ENCODE peak calls at places on chromosomes 16 and 17, in four cellular contexts. X, J, T and L are unnamed samples.

GRCh38 chr17:79183221-79184158 is 108.9 kb downstream of the ENGASE start:
- DNase-seq in X (no peak), J (no peak), T (no peak), L (no peak)

GRCh38 chr16:24610421-24610765 is 71.0 kb downstream of the RBBP6 start:
- DNase-seq in X (no peak), J (no peak), T (no peak), L (peak)

GRCh38 chr17:9258115-9259020 is 237.1 kb downstream of the NTN1 start:
- DNase-seq in X (no peak), J (no peak), T (no peak), L (no peak)

GRCh38 chr17:83064732-83065659 is 14.4 kb upstream of the METRNL start:
- DNase-seq in X (no peak), J (peak), T (no peak), L (no peak)

GRCh38 chr16:1788708-1789100 is 4.8 kb downstream of the IGFALS start:
- DNase-seq in X (no peak), J (peak), T (no peak), L (no peak)

GRCh38 chr16:12675852-12676251 is 127.8 kb downstream of the CPPED1 start:
- DNase-seq in X (no peak), J (no peak), T (no peak), L (peak)

GRCh38 chr16:12462690-12463646 is 340.7 kb downstream of the CPPED1 start:
- DNase-seq in X (no peak), J (no peak), T (no peak), L (peak)

GRCh38 chr16:71214771-71215381 is 15.6 kb downstream of the HYDIN start:
- DNase-seq in X (no peak), J (no peak), T (peak), L (peak)

GRCh38 chr17:3802461-3803307 is 1.7 kb upstream of the ITGAE start:
- DNase-seq in X (no peak), J (peak), T (no peak), L (peak)

GRCh38 chr17:83173180-83173996 is 94.0 kb downstream of the METRNL start:
- DNase-seq in X (no peak), J (no peak), T (no peak), L (no peak)

GRCh38 chr16:3503513-3503912 is 2.7 kb downstream of the CLUAP1 start:
- DNase-seq in X (no peak), J (no peak), T (no peak), L (no peak)

GRCh38 chr17:17119533-17119932 is 77.3 kb downstream of the MPRIP start:
- DNase-seq in X (peak), J (no peak), T (no peak), L (peak)

GRCh38 chr16:962366-962765 is 8.4 kb downstream of the LMF1 start:
- DNase-seq in X (no peak), J (no peak), T (no peak), L (no peak)

GRCh38 chr16:86033016-86033474 is 134.1 kb downstream of the IRF8 start:
- DNase-seq in X (no peak), J (no peak), T (no peak), L (no peak)

GRCh38 chr17:5078106-5079028 is at the start of gene ZFP3:
- DNase-seq in X (peak), J (peak), T (no peak), L (peak)

GRCh38 chr16:16833165-16833564 is 454.2 kb downstream of the NPIPA7 start:
- DNase-seq in X (no peak), J (no peak), T (no peak), L (no peak)

GRCh38 chr17:13337864-13338371 is 263.8 kb downstream of the HS3ST3A1 start:
- DNase-seq in X (peak), J (peak), T (peak), L (peak)

GRCh38 chr16:4862639-4863038 is 15.4 kb downstream of the UBN1 start:
- DNase-seq in X (no peak), J (no peak), T (no peak), L (no peak)

GRCh38 chr16:88976359-88977027 is 514 bp downstream of the CBFA2T3 start:
- DNase-seq in X (no peak), J (no peak), T (no peak), L (no peak)

GRCh38 chr17:78910885-78911284 is 7.9 kb upstream of the CEP295NL start:
- DNase-seq in X (no peak), J (no peak), T (no peak), L (no peak)

GRCh38 chr17:13540546-13540945 is 61.2 kb downstream of the HS3ST3A1 start:
- DNase-seq in X (no peak), J (no peak), T (no peak), L (peak)

GRCh38 chr17:59105852-59106462 is 723 bp downstream of the TRIM37 start:
- DNase-seq in X (peak), J (peak), T (no peak), L (peak)

GRCh38 chr17:60134396-60135159 is 15.2 kb upstream of the CA4 start:
- DNase-seq in X (no peak), J (no peak), T (no peak), L (peak)

GRCh38 chr17:22303096-22303495 is 610.8 kb downstream of the KCNJ18 start:
- DNase-seq in X (no peak), J (no peak), T (no peak), L (no peak)

GRCh38 chr16:75506567-75506966 is 11.3 kb upstream of the CHST6 start:
- DNase-seq in X (no peak), J (no peak), T (peak), L (peak)

GRCh38 chr17:21539146-21539545 is 153.2 kb upstream of the KCNJ18 start:
- DNase-seq in X (no peak), J (no peak), T (no peak), L (peak)

GRCh38 chr17:66425751-66426396 is 123.5 kb downstream of the PRKCA start:
- DNase-seq in X (no peak), J (no peak), T (no peak), L (no peak)

DNA sequence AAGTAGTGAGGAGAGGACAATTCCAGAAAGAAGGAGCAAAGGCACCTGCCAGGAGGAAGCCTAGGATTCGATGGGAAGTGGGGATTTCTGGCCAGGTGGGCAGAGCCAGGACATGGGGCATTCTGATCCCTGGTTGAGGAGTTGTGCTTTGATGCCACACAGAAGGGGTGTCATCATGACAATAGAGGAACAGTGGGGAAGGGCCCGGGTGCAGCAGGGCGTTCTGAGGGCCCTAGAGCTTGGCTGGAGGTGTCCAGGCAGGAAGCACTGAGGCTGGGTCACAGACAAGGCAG is 4.3 kb downstream of the EVPLL start:
- DNase-seq in X (no peak), J (no peak), T (no peak), L (no peak)
- H3K4me3 ChIP-seq in X (no peak), J (no peak), T (no peak), L (no peak)

GRCh38 chr17:67617304-67617899 is 100.3 kb upstream of the NOL11 start:
- DNase-seq in X (no peak), J (no peak), T (no peak), L (no peak)

GRCh38 chr17:67613961-67614360 is 103.8 kb upstream of the NOL11 start:
- DNase-seq in X (no peak), J (no peak), T (no peak), L (no peak)

GRCh38 chr17:67615011-67615561 is 102.7 kb upstream of the NOL11 start:
- DNase-seq in X (no peak), J (peak), T (no peak), L (peak)

GRCh38 chr17:67619555-67619954 is 98.2 kb upstream of the NOL11 start:
- DNase-seq in X (peak), J (no peak), T (no peak), L (no peak)

GRCh38 chr17:67615736-67616135 is 102.0 kb upstream of the NOL11 start:
- DNase-seq in X (no peak), J (no peak), T (no peak), L (no peak)
- TF ChIP-seq CTCF in X (no peak), J (no peak), T (no peak), L (no peak)

GRCh38 chr17:48553190-48553547 is 8.3 kb upstream of the HOXB2 start:
- DNase-seq in X (no peak), J (no peak), T (no peak), L (no peak)

GRCh38 chr17:48550313-48551205 is 5.7 kb upstream of the HOXB2 start:
- DNase-seq in X (no peak), J (no peak), T (no peak), L (no peak)

GRCh38 chr17:48552453-48553189 is 7.7 kb upstream of the HOXB2 start:
- DNase-seq in X (no peak), J (no peak), T (no peak), L (no peak)

GRCh38 chr17:48551206-48551597 is 6.3 kb upstream of the HOXB2 start:
- DNase-seq in X (no peak), J (no peak), T (no peak), L (no peak)

DNA sequence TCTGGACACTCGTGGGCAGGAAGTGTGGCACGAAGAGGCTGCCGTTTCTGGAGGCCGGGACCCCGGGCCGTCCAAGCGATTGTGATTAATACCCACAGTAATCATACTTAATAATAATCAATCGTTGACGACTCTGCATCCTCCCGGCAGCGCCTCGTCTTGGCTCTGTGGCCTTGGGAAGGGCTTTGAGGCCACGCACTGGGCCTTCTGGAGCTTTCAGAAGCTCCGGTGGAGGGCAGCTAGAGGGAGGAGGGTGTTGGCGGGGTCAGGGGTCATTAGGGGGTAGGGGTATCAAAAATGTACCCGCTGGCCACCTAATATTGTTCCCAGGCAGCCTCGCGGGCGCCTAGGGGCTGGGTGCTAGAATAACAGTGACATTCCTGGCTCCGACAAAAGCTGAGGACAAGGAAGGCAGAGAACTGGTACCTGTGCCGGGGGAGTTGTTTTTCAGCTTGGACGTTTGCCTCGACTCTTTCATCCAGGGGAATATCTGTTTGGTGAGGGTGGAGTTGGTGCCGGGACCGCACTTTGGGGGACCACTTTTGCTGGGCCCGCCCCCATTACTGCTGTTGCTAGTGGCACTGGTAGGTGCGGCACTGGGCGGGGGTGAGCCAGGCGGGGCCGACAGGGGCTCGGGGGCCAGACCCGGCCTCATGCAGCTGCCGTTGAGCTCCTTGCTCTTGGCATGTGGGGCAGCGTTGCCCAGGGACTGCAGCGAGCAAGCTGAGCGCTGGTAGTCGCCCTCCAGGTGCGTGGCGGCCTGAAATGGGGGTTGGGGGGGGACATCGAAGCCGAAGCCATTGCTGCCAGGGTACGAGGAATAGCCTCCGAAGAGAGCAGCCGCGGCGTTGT is 6.9 kb upstream of the HOXB2 start:
- DNase-seq in X (no peak), J (no peak), T (no peak), L (no peak)
- H3K4me3 ChIP-seq in X (no peak), J (no peak), T (no peak), L (no peak)

GRCh38 chr17:56648814-56649213 is 55.3 kb downstream of the NOG start:
- DNase-seq in X (no peak), J (no peak), T (no peak), L (no peak)
- TF ChIP-seq CTCF in X (no peak), J (no peak), T (no peak), L (no peak)

DNA sequence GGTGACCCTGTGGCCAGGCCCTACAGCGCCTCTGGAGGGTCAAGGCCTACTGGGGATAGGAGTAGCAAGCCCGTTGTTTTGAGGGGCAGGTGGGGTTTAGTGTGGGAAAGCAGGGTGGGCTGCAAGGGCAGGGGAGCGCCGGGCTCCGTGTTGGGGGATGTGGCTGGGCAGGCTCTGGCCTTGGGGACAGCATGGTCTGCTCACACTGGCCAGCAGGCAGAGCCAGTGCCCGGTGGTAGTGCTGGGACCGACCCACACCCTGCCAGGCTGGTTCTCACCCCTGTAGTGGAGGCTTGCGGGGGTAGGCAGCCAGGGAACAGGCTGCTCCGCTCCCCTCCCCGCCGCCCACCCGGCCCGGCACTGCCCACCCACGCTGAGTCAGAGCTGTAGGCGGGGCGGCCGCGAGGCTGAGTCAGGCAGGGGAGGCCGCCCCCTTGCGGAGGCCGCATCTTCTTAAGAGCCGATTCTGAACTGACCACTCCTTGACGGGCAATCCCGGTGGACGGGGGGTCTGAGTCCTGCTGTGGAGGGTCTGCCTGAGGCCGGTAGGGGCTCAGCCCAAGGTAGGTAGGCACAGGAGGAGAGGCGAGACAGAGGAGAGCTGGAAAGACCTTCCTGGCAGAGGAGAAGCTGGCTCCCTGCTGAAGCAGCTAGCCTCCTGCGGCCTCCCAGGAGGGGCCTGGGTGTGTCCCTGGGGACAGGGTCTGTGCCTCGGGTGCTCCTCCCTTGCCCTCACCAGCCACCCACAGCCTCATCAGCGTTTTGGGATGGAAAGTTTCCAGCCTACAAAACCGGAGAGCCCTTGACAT is 62.4 kb downstream of the BAIAP2 start:
- DNase-seq in X (no peak), J (peak), T (peak), L (peak)
- H3K4me3 ChIP-seq in X (no peak), J (no peak), T (peak), L (peak)

GRCh38 chr16:78390070-78390469 is 290.6 kb downstream of the WWOX start:
- DNase-seq in X (no peak), J (no peak), T (no peak), L (no peak)

GRCh38 chr16:78388920-78389564 is 289.6 kb downstream of the WWOX start:
- DNase-seq in X (no peak), J (no peak), T (no peak), L (no peak)

GRCh38 chr16:78392585-78393195 is 293.2 kb downstream of the WWOX start:
- DNase-seq in X (no peak), J (no peak), T (no peak), L (no peak)

GRCh38 chr16:78386925-78387324 is 287.5 kb downstream of the WWOX start:
- DNase-seq in X (no peak), J (no peak), T (no peak), L (no peak)

DNA sequence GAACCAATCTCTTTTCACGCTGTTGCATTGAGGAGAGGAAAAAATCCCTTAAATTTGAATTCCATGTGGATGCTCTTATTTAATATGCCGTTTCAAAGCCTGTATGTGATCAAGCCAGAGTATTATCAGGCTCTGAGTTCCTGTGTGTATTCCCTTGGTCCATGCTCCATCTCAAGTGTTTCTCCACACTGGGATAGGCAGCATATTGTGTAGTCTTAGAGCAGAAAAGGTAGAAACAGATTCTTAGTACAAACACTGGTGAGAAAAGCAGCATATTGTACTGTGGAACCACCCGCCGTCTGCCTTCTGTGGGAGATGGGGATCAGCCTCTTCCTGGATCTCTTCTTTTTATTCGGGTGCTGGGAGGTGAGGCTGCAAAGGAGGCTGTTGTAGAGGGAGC is 291.4 kb downstream of the WWOX start:
- DNase-seq in X (no peak), J (no peak), T (no peak), L (no peak)
- TF ChIP-seq CTCF in X (no peak), J (no peak), T (no peak), L (no peak)

DNA sequence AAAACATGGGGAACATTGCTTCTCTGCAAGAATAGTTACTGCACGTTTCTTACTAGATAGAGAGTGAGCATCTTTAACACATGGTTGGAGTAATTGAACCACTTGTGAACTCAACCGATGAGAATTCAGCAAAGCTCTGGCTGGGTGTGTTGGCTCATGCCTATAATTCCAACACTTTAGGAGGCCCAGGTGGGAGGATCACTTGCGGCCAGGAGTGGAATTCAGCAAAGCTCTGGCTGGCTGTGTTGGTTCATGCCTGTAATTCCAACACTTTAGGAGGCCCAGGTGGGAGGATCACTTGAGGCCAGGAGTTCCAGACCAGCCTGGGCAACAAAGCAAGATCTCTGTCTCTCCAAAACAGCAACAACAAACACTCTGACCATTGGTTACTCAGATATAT is 865.9 kb downstream of the KCNJ2 start:
- DNase-seq in X (no peak), J (no peak), T (no peak), L (no peak)
- H3K4me3 ChIP-seq in X (no peak), J (no peak), T (no peak), L (no peak)

DNA sequence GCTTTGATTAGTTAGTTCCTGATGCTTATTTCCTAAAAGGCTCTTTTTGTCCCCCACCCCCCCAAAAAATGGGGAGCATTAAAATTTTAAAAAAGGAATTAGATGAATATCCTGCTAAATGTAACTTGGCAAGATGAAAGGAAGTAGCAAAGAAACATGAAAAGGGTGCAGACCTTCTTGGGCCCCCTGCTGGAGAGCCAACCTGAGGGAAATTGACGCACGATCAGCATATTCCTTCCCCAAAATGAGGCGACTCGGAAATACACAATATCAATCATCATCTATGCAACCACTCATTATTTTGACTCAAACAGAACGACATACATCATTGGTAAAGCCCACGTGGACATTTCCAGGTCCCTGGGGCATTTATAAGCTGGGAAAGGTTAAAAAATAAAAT is 59.7 kb downstream of the GRIN2A start:
- DNase-seq in X (peak), J (no peak), T (no peak), L (no peak)
- TF ChIP-seq CTCF in X (peak), J (no peak), T (peak), L (peak)

DNA sequence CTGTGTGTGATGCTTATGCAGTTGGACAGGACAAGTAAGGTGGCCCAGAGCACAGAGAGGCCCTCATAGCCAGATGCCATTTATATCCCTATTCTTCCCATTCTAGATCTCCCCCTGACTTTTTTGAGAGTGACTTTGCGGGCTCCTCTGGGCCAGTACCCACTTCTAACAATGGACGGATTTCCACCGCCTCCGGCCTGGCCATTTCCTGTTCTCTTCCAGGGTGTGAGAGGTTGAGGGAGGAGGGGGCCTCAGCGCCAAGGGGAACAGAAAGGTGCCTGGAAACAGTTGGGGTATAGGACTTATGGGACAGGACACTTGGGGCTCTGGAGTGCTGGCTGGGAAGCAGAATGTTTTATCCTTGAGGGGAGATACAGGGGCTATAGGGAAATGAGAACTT is 3.4 kb downstream of the TAOK2 start:
- DNase-seq in X (no peak), J (no peak), T (no peak), L (no peak)
- H3K4me3 ChIP-seq in X (no peak), J (no peak), T (no peak), L (no peak)